ENCODE peak calls at places on chromosome 3, in five cellular contexts. X is A172; F is stimulated activated CD8-positive, alpha-beta memory T cell treated with anti-CD3 and anti-CD28 coated beads, Interleukin-7, amount 100 ng/mL, for 1 hour; A is NCI-H1417; Y is mesendoderm. B is an unnamed sample.

GRCh38 chr3:69755795-69756194 is 16.5 kb downstream of the MITF start:
- DNase-seq in X (no peak), A (no peak), F (no peak), Y (no peak), B (no peak)

GRCh38 chr3:27504749-27505148 is 20.6 kb upstream of the SLC4A7 start:
- DNase-seq in F (no peak), X (peak), A (no peak), Y (peak), B (no peak)

GRCh38 chr3:4655145-4656045 is 162.2 kb downstream of the ITPR1 start:
- DNase-seq in Y (no peak), F (no peak), X (no peak), A (no peak), B (no peak)

GRCh38 chr3:109685084-109686079 is 348.0 kb upstream of the DPPA4 start:
- DNase-seq in Y (peak), A (no peak), F (no peak), X (peak), B (no peak)

GRCh38 chr3:177452487-177452886 is 255.2 kb upstream of the TBL1XR1 start:
- DNase-seq in F (no peak), Y (no peak), A (no peak), X (peak), B (no peak)

GRCh38 chr3:170976190-170976519 is 50.4 kb downstream of the SLC2A2 start:
- DNase-seq in X (no peak), Y (no peak), F (no peak), A (no peak), B (no peak)

GRCh38 chr3:47096955-47097354 is 67.0 kb downstream of the SETD2 start:
- DNase-seq in A (no peak), X (peak), Y (peak), F (no peak), B (no peak)

GRCh38 chr3:105715372-105715771 is 153.4 kb downstream of the CBLB start:
- DNase-seq in F (no peak), Y (no peak), X (peak), A (no peak), B (no peak)

GRCh38 chr3:52310861-52311566 is 5.1 kb upstream of the DNAH1 start:
- DNase-seq in X (no peak), F (peak), A (no peak), Y (no peak), B (no peak)